ENCODE peak calls at places on chromosomes 7 and 10, in eight cellular contexts. R, A, L, C, M, Y, S and N are unnamed samples.

GRCh38 chr10:97081621-97082235 is 104.0 kb downstream of the SLIT1 start:
- DNase-seq in R (peak), A (peak), L (peak), C (peak), M (peak), Y (peak), S (no peak), N (no peak)

GRCh38 chr7:131544449-131545425 is 11.7 kb downstream of the PODXL start:
- DNase-seq in R (no peak), A (peak), L (peak), C (no peak), M (no peak), Y (no peak), S (peak), N (no peak)

GRCh38 chr10:129756912-129757861 is 206.9 kb downstream of the EBF3 start:
- DNase-seq in R (no peak), A (no peak), L (no peak), C (no peak), M (no peak), Y (no peak), S (no peak), N (peak)

GRCh38 chr7:33904680-33905388 is 505 bp upstream of the BMPER start:
- DNase-seq in R (peak), A (peak), L (peak), C (peak), M (peak), Y (peak), S (peak), N (no peak)

GRCh38 chr10:69874464-69874863 is 72.8 kb downstream of the COL13A1 start:
- DNase-seq in R (no peak), A (no peak), L (peak), C (no peak), M (no peak), Y (peak), S (no peak), N (no peak)

GRCh38 chr10:6530211-6530840 is 49.8 kb downstream of the PRKCQ start:
- DNase-seq in R (peak), A (no peak), L (no peak), C (no peak), M (peak), Y (no peak), S (no peak), N (peak)

GRCh38 chr7:95859434-95859833 is 87.1 kb downstream of the DYNC1I1 start:
- DNase-seq in R (no peak), A (no peak), L (peak), C (no peak), M (no peak), Y (no peak), S (peak), N (peak)

GRCh38 chr10:86411281-86411841 is 44.8 kb upstream of the GRID1 start:
- DNase-seq in R (peak), A (peak), L (peak), C (no peak), M (no peak), Y (no peak), S (no peak), N (peak)

GRCh38 chr7:20233362-20233761 is 16.2 kb upstream of the MACC1 start:
- DNase-seq in R (no peak), A (no peak), L (no peak), C (no peak), M (no peak), Y (no peak), S (no peak), N (no peak)

GRCh38 chr10:114499630-114500190 is 95.4 kb upstream of the AFAP1L2 start:
- DNase-seq in R (peak), A (no peak), L (no peak), C (peak), M (no peak), Y (no peak), S (no peak), N (no peak)

GRCh38 chr7:43872401-43873165 is 3.3 kb upstream of the MRPS24 start:
- DNase-seq in R (peak), A (peak), L (peak), C (no peak), M (no peak), Y (no peak), S (peak), N (no peak)

GRCh38 chr10:120436431-120437142 is 20.4 kb upstream of the PLPP4 start:
- DNase-seq in R (no peak), A (no peak), L (peak), C (no peak), M (no peak), Y (no peak), S (no peak), N (no peak)

GRCh38 chr10:113515521-113516045 is 37.3 kb upstream of the HABP2 start:
- DNase-seq in R (no peak), A (no peak), L (no peak), C (no peak), M (no peak), Y (no peak), S (no peak), N (no peak)

DNA sequence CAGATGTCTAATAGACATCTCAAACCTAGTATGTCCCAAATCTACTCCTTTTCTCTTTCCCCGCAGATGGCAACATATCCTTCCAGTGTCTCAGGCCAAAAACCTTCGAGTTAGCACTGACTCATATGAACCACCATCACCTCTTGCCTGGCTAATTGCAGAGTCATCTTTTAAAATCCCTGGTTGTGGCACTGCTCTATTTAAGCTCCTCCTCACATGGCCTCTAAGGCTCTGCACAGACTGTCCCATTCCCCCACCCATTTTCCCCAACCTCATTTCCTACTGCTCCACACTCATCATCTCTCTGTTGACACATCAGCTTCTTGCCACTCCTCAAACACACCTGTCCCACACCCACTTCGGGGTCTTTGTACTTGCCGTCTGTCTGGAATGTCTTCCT is 16.8 kb upstream of the HBP1 start:
- DNase-seq in R (no peak), A (no peak), L (peak), C (no peak), M (no peak), Y (no peak), S (no peak), N (no peak)
- TF ChIP-seq CTCF in R (no peak), A (no peak), L (no peak), C (no peak), M (no peak), Y (no peak), S (no peak), N (no peak)

GRCh38 chr7:149716007-149716931 is 57.1 kb downstream of the ZNF467 start:
- DNase-seq in R (no peak), A (no peak), L (peak), C (no peak), M (no peak), Y (no peak), S (peak), N (peak)
- TF ChIP-seq CTCF in R (no peak), A (no peak), L (no peak), C (no peak), M (no peak), Y (no peak), S (peak), N (peak)

DNA sequence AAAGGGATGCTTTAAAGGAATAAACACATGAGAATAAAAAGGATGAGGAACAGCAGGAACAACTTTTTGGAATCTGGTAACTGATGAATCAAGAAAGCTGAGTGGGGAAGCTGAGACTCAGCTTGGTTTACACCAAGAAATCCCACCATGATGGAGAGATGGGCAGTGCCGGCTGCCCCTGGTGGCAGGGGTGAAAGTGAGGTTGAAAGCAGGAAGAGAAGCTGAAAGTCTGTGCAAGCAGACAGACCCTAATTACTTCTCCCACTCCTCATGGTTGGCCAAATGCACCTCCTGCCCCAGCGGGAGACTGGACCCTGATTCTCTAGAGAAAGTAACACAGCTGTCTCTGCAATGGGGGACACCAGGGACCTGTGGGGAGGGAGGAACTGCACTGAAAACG is 57.6 kb upstream of the NANOS1 start:
- DNase-seq in R (no peak), A (no peak), L (no peak), C (no peak), M (no peak), Y (no peak), S (no peak), N (no peak)
- TF ChIP-seq CTCF in R (no peak), A (no peak), L (no peak), C (no peak), M (no peak), Y (no peak), S (no peak), N (no peak)

GRCh38 chr7:55065511-55066229 is 46.9 kb downstream of the EGFR start:
- DNase-seq in R (no peak), A (no peak), L (peak), C (no peak), M (no peak), Y (peak), S (no peak), N (no peak)
- TF ChIP-seq CTCF in R (no peak), A (peak), L (peak), C (no peak), M (no peak), Y (no peak), S (peak), N (peak)

GRCh38 chr10:18312385-18313145 is 172.3 kb downstream of the CACNB2 start:
- DNase-seq in R (no peak), A (peak), L (peak), C (no peak), M (no peak), Y (peak), S (peak), N (no peak)
- TF ChIP-seq CTCF in R (no peak), A (peak), L (peak), C (peak), M (no peak), Y (peak), S (peak), N (peak)

DNA sequence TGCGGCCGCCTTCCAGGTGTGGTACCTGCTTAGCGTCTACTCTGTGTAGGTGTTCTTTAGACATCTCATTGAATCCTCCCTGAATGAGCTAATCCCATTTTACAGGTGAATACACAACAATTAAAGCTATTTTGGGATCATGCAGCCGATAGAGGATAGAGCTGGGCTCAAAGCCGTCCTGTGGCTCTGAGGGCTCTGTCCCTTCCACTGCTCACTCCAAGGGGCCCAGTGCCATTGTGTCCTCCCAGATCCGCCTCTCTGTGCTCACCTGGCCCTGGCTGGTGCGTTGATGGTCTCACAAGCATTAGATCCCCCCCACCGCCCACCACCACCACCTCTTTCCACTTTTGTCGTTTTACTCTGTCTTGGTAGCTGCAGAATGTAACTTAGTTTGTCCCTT is 13.1 kb downstream of the NPTX2 start:
- DNase-seq in R (no peak), A (no peak), L (no peak), C (no peak), M (no peak), Y (no peak), S (no peak), N (peak)
- TF ChIP-seq CTCF in R (no peak), A (no peak), L (no peak), C (no peak), M (no peak), Y (no peak), S (no peak), N (no peak)

GRCh38 chr10:91206837-91207474 is 13.5 kb upstream of the PCGF5 start:
- DNase-seq in R (no peak), A (no peak), L (no peak), C (no peak), M (no peak), Y (no peak), S (no peak), N (no peak)

GRCh38 chr10:91210014-91210413 is 10.4 kb upstream of the PCGF5 start:
- DNase-seq in R (peak), A (no peak), L (no peak), C (no peak), M (no peak), Y (no peak), S (no peak), N (no peak)

GRCh38 chr10:91210435-91210834 is 10.0 kb upstream of the PCGF5 start:
- DNase-seq in R (peak), A (no peak), L (no peak), C (peak), M (no peak), Y (no peak), S (peak), N (no peak)

GRCh38 chr10:91206427-91206826 is 14.0 kb upstream of the PCGF5 start:
- DNase-seq in R (no peak), A (no peak), L (no peak), C (no peak), M (no peak), Y (no peak), S (no peak), N (no peak)

DNA sequence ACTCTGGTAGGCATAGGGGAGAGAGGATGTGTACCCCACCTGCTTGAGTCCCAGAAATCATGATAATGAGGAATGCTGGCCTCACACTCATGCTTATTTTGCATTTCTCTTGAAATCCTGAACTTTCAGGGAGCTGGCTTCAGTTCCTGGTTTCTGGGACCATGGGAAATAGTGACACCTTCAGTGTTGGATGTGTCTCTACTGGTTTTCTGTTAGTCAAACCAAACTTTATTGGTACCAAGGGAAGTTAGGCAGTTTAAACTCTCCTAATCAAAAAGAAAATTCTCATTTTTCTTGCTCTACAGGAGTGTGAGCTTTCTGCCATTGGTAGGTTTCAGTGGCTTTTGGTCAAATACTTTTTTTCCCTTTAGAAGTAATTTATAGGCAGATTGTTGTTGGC is 11.8 kb upstream of the PCGF5 start:
- DNase-seq in R (no peak), A (no peak), L (peak), C (no peak), M (no peak), Y (no peak), S (no peak), N (no peak)
- TF ChIP-seq CTCF in R (no peak), A (no peak), L (peak), C (no peak), M (no peak), Y (no peak), S (no peak), N (no peak)

DNA sequence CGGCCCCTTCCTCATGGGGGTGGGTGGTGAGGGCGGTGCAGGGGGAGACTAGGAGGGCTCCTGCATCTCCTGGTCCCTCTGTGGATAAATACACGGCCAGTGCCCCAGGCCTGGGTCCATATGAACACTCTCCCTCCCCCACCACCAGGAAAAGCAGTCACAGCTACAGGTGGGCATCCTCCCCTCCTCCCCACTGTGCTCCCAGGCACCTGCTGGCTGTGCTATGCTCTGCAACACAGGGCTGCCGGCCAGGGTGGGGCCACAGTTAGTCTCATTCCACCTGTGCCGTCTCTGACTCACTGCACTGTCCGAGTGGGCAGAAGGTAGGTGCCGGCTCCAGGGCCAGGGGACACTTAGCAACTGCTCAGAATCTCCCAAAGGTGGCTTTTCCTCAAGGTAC is 87.3 kb upstream of the INSIG1 start:
- DNase-seq in R (no peak), A (no peak), L (no peak), C (no peak), M (no peak), Y (no peak), S (no peak), N (no peak)
- TF ChIP-seq CTCF in R (no peak), A (no peak), L (no peak), C (no peak), M (no peak), Y (no peak), S (no peak), N (no peak)